ENCODE peak calls at places on chromosomes 11 and 22, in five cellular contexts. D, W, B, N and C are unnamed samples.

GRCh38 chr11:8766043-8766992 is 83.7 kb downstream of the RPL27A start:
- DNase-seq in W (no peak), B (no peak), N (no peak), D (peak; percentile 31), C (no peak)

GRCh38 chr11:132994038-132994502 is 538.2 kb downstream of the OPCML start:
- DNase-seq in N (no peak), B (no peak), W (no peak), D (no peak), C (no peak)

GRCh38 chr22:17198188-17199130 is 20.8 kb downstream of the ADA2 start:
- DNase-seq in B (no peak), W (no peak), N (no peak), D (no peak), C (no peak)

GRCh38 chr11:117786099-117786870 is 10.7 kb downstream of the DSCAML1 start:
- DNase-seq in W (no peak), D (peak; percentile 43), N (no peak), B (no peak), C (no peak)

GRCh38 chr22:30876221-30876751 is 92.3 kb downstream of the MORC2 start:
- DNase-seq in D (no peak), B (no peak), W (no peak), N (no peak), C (no peak)

GRCh38 chr22:36252754-36253522 is at the start of gene APOL1:
- DNase-seq in N (no peak), D (no peak), W (no peak), B (peak; percentile 49), C (no peak)

GRCh38 chr11:22508691-22509090 is 116.9 kb downstream of the FANCF start:
- DNase-seq in B (no peak), W (no peak), N (no peak), D (no peak), C (no peak)

GRCh38 chr11:134762248-134763029 is 350.4 kb upstream of the B3GAT1 start:
- DNase-seq in B (peak; percentile 3), W (peak; percentile 78), D (no peak), N (no peak), C (no peak)

GRCh38 chr11:15276616-15277015 is 161.9 kb downstream of the INSC start:
- DNase-seq in N (no peak), B (peak; percentile 31), D (no peak), W (no peak), C (no peak)

GRCh38 chr11:27700351-27701261 is at the start of gene BDNF:
- DNase-seq in D (peak; percentile 38), W (peak; percentile 84), B (peak; percentile 45), N (no peak), C (no peak)

GRCh38 chr11:121449123-121449522 is 3.0 kb upstream of the SORL1 start:
- DNase-seq in W (no peak), N (no peak), B (no peak), D (no peak), C (no peak)

GRCh38 chr11:674406-674805 is 20.6 kb downstream of the DEAF1 start:
- DNase-seq in N (no peak), D (no peak), W (no peak), B (no peak), C (no peak)

GRCh38 chr11:62055970-62056369 is 67.8 kb upstream of the INCENP start:
- DNase-seq in D (no peak), B (no peak), W (no peak), N (no peak), C (no peak)

GRCh38 chr11:62050716-62051115 is 73.1 kb upstream of the INCENP start:
- DNase-seq in N (no peak), D (peak; percentile 51), W (no peak), B (no peak), C (no peak)

GRCh38 chr11:62054081-62054480 is 69.7 kb upstream of the INCENP start:
- DNase-seq in B (no peak), N (no peak), D (no peak), W (no peak), C (no peak)

GRCh38 chr11:62057069-62057468 is 66.7 kb upstream of the INCENP start:
- DNase-seq in B (no peak), D (no peak), W (no peak), N (no peak), C (no peak)

DNA sequence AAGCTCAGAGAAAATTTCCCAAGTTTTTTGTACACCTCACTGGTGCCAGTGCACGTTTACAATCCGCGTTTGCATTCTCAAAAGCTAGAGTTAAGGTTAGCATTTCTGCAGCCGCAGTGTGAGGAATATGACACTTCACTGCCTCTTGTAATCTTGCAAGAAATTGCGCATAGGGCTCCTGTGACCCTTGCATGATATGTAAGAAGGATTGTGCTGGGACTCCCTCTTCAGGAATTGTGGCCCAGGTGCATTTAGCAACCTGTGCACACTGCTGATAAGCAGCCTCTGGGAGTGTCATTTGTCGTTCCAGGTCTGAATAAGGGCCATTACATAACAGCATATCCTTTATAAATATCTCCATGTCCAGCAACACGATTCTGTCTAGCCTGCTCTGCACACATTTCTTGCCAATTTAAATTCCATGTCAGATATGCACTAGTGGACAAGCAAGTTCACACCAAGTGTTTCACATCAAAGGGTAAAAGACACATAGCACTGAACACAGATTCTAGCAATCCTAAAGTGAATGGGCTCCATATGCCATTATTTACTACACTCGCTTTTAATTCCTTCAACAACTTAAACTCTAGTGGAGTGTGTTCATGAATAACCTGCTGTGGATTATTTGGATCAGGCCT is 69.2 kb upstream of the INCENP start:
- DNase-seq in D (peak; percentile 85), W (no peak), N (no peak), B (peak; percentile 79), C (no peak)
- TF ChIP-seq CTCF in D (peak; percentile 68), W (peak; percentile 39), N (peak; percentile 22), B (peak; percentile 25), C (peak; percentile 53)

DNA sequence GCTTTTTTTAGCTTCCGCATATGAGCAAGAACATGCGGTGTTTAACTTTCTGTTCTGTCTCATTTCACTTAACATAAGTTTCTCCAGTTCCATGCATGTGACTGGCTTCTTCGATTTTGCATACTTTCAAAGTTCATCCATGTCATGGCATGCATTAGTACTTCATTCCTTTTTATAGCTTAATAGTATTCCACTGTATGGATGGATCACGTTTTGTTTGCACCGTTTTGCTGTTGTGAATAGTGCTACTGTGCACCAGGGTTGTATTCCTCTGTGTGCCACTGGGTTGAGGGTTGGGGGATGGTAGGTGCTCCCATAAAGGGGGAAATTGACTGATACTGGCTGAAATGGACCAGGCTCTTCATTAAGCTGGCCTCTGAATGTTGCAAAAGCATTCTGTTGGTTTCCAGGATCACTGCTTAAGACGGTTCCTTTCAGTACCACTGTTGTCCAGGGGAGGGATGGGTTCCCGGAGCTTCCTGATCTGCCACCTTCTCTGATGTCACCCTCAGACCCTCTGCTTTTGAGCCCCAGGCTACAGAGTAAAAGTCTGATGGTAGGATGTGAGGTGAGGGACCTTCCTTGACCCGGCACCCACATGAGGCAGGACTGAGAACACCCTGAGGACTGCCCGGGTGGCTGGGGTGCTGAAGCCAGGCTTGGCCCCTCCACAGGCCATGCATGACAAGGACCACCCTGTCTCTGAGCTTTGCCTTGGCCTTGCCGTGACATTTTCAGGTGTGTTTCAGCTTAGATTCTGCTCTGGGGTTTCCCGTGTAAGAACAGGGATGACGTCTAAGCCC is 24.4 kb downstream of the DGCR6L start:
- DNase-seq in N (no peak), W (no peak), B (no peak), D (no peak), C (no peak)
- TF ChIP-seq CTCF in N (no peak), W (no peak), B (no peak), D (no peak), C (no peak)

GRCh38 chr11:44823006-44823405 is 96.2 kb downstream of the TSPAN18 start:
- DNase-seq in N (no peak), D (no peak), W (no peak), B (no peak), C (no peak)
- TF ChIP-seq CTCF in N (peak; percentile 10), D (no peak), W (peak; percentile 34), B (peak; percentile 23), C (peak; percentile 29)

DNA sequence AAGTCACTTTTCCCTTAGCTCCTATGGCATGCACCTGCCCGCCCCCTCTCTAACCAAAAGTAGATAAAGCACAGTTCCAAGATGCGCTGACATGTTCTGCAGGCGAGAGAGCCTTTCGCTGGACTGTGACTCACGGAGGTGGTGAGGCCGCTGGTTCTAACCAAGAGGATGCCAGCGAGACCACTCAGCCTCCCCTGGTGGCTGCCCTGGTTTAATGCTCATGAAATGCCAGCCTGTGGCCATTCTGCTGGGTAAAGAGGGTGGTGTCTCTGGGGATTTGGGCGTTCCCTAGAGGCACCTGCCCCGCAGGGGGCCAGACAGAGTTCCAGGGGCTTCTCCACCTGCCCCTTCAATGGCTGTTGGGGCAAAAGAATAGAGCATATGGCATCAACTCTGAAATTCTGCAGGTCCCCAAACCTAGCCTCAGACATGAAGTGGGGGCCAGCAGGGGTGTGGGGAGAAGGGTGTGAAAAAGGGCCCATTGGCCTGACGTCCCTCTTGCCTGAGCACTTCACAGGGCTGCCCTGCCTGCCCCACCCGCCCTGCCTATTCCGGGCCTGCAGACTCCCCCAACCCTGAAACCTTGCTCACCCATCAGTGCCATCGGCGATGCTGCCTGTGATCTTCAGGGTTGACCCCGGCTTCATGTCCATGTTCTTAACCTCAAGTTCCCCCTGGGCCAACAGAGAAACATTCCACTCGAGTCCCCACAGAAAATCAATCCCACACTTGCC is 8.5 kb downstream of the LGALS2 start:
- DNase-seq in N (no peak), W (no peak), B (no peak), D (peak; percentile 77), C (no peak)
- TF ChIP-seq CTCF in N (peak; percentile 55), W (peak; percentile 24), B (no peak), D (peak; percentile 13), C (peak; percentile 26)

GRCh38 chr11:11401960-11402359 is 48.9 kb upstream of the CSNK2A3 start:
- DNase-seq in W (no peak), N (no peak), D (no peak), B (no peak), C (no peak)

GRCh38 chr11:11397043-11397415 is 44.0 kb upstream of the CSNK2A3 start:
- DNase-seq in N (no peak), D (no peak), W (no peak), B (no peak), C (no peak)

GRCh38 chr11:11403763-11404725 is 51.0 kb upstream of the CSNK2A3 start:
- DNase-seq in N (no peak), D (peak; percentile 63), B (peak; percentile 48), W (no peak), C (no peak)

GRCh38 chr11:11400121-11400520 is 47.1 kb upstream of the CSNK2A3 start:
- DNase-seq in W (no peak), N (no peak), B (no peak), D (peak; percentile 53), C (no peak)

GRCh38 chr11:11400635-11401232 is 47.7 kb upstream of the CSNK2A3 start:
- DNase-seq in D (no peak), N (no peak), W (no peak), B (no peak), C (no peak)
- TF ChIP-seq CTCF in D (no peak), N (peak; percentile 24), W (peak; percentile 16), B (no peak), C (peak; percentile 62)

GRCh38 chr11:111514216-111515031 is at the start of gene HOATZ:
- DNase-seq in D (no peak), B (peak; percentile 34), W (no peak), N (no peak), C (no peak)
- TF ChIP-seq CTCF in D (no peak), B (no peak), W (peak; percentile 23), N (peak; percentile 15), C (peak; percentile 10)